ENCODE peak calls at places on chromosomes 6 and 20, in five cellular contexts. J is activated T-helper 1 cell treated with anti-CD3 and anti-CD28 coated beads, Interleukin-12 subunit alpha, Interleukin-12 subunit beta, Interleukin-2, Interleukin-4 antibody, amounts not matched to agents 30 ng/mL and 10 ng/mL and 1 ng/mL, durations not matched to agents 14 hours and 24 hours and 36 hours; A is Calu3; W is WTC11; G is PC-3. T is an unnamed sample.

GRCh38 chr20:63150391-63150898 is 65.5 kb downstream of the YTHDF1 start:
- DNase-seq in W (no peak), G (no peak), A (no peak), J (no peak), T (no peak)

GRCh38 chr6:38509713-38510112 is 130.0 kb downstream of the BTBD9 start:
- DNase-seq in G (peak), W (no peak), A (peak), J (no peak), T (no peak)

GRCh38 chr6:52377538-52378221 is 15.7 kb downstream of the PAQR8 start:
- DNase-seq in J (no peak), W (no peak), A (no peak), G (no peak), T (no peak)

GRCh38 chr6:46850781-46851180 is 57.6 kb downstream of the MEP1A start:
- DNase-seq in W (no peak), J (no peak), A (no peak), G (peak), T (no peak)

GRCh38 chr6:82524031-82524430 is 160.4 kb downstream of the TPBG start:
- DNase-seq in W (no peak), G (no peak), A (no peak), J (no peak), T (no peak)

GRCh38 chr20:46088409-46089075 is 1.2 kb downstream of the NCOA5 start:
- DNase-seq in A (peak), J (no peak), W (no peak), G (peak), T (no peak)

GRCh38 chr6:136696783-136697364 is 95.4 kb downstream of the MAP3K5 start:
- DNase-seq in G (no peak), J (no peak), W (no peak), A (no peak), T (no peak)

GRCh38 chr6:12271997-12272396 is 18.2 kb upstream of the EDN1 start:
- DNase-seq in A (no peak), W (no peak), J (no peak), G (no peak), T (no peak)

GRCh38 chr20:3543901-3544507 is 73.2 kb downstream of the ATRN start:
- DNase-seq in J (no peak), G (peak), A (no peak), W (no peak), T (no peak)

GRCh38 chr6:22025468-22026159 is 271.2 kb downstream of the PRL start:
- DNase-seq in G (peak), A (no peak), W (peak), J (peak), T (no peak)

GRCh38 chr6:127641905-127642304 is 64.9 kb downstream of the C6orf58 start:
- DNase-seq in A (peak), G (peak), J (no peak), W (peak), T (no peak)

GRCh38 chr20:63134201-63134612 is 81.7 kb downstream of the YTHDF1 start:
- DNase-seq in J (no peak), G (no peak), A (peak), W (peak), T (no peak)

GRCh38 chr20:62374431-62375152 is 7.5 kb upstream of the LAMA5 start:
- DNase-seq in A (no peak), G (no peak), J (no peak), W (no peak), T (no peak)

GRCh38 chr6:10221186-10221585 is 193.7 kb downstream of the TFAP2A start:
- DNase-seq in A (no peak), G (no peak), J (no peak), W (no peak), T (no peak)

GRCh38 chr6:818191-818590 is 125.3 kb upstream of the EXOC2 start:
- DNase-seq in A (no peak), J (no peak), W (no peak), G (no peak), T (no peak)

GRCh38 chr6:85824329-85824728 is 181.6 kb upstream of the SYNCRIP start:
- DNase-seq in W (no peak), A (no peak), J (no peak), G (no peak), T (no peak)

GRCh38 chr6:4962905-4963304 is 40.9 kb downstream of the RPP40 start:
- DNase-seq in J (no peak), W (no peak), G (no peak), A (no peak), T (no peak)

GRCh38 chr6:140486468-140487361 is 1112.3 kb upstream of the CITED2 start:
- DNase-seq in A (no peak), W (no peak), J (no peak), G (no peak), T (no peak)

GRCh38 chr20:59013959-59014608 is 5.1 kb upstream of the TUBB1 start:
- DNase-seq in W (no peak), A (no peak), J (no peak), G (no peak), T (no peak)

GRCh38 chr20:21839982-21840381 is 134.5 kb downstream of the PAX1 start:
- DNase-seq in W (no peak), J (no peak), G (no peak), A (no peak), T (no peak)

T was measured in DMS79.